ENCODE peak calls at places on chromosomes 4 and X, in four cellular contexts. M is HFFc6, I is fibroblast of the aortic adventitia, E is epithelial cell of esophagus. V is an unnamed sample.

GRCh38 chr4:140829825-140830224 is 73.6 kb upstream of the TBC1D9 start:
- DNase-seq in M (no peak), I (no peak), E (no peak), V (no peak)

GRCh38 chr4:153156263-153156662 is 48.0 kb upstream of the TRIM2 start:
- DNase-seq in M (no peak), I (no peak), E (no peak), V (no peak)

GRCh38 chr4:105145913-105146285 is 777 bp upstream of the TET2 start:
- DNase-seq in M (no peak), I (no peak), E (no peak), V (no peak)

GRCh38 chrX:107775734-107776511 is at the start of gene TSC22D3:
- DNase-seq in M (peak; percentile 61), I (peak; percentile 48), E (peak; percentile 73), V (peak; percentile 61)

GRCh38 chrX:55187281-55187680 is 32.9 kb upstream of the PAGE5 start:
- DNase-seq in M (no peak), I (no peak), E (peak; percentile 61), V (no peak)

GRCh38 chrX:16842684-16843083 is 27.5 kb downstream of the RBBP7 start:
- DNase-seq in M (no peak), I (no peak), E (no peak), V (no peak)

GRCh38 chrX:63740382-63740781 is 44.6 kb downstream of the ARHGEF9 start:
- DNase-seq in M (no peak), I (no peak), E (no peak), V (no peak)

GRCh38 chrX:109632906-109633504 is 8.0 kb upstream of the KCNE5 start:
- DNase-seq in M (peak; percentile 15), I (peak; percentile 52), E (peak; percentile 22), V (peak; percentile 15)

GRCh38 chr4:88960576-88960975 is 96.4 kb downstream of the FAM13A start:
- DNase-seq in M (no peak), I (no peak), E (no peak), V (no peak)

GRCh38 chr4:89446193-89446592 is 138.6 kb upstream of the GPRIN3 start:
- DNase-seq in M (no peak), I (no peak), E (no peak), V (no peak)

GRCh38 chr4:15162046-15162445 is 159.8 kb downstream of the CPEB2 start:
- DNase-seq in M (no peak), I (no peak), E (no peak), V (no peak)

GRCh38 chrX:9337056-9337455 is 127.8 kb upstream of the TBL1X start:
- DNase-seq in M (no peak), I (peak; percentile 77), E (no peak), V (peak; percentile 13)

GRCh38 chr4:37970702-37971101 is 10.5 kb downstream of the PTTG2 start:
- DNase-seq in M (peak; percentile 37), I (peak; percentile 43), E (peak; percentile 88), V (peak; percentile 85)

GRCh38 chr4:90215286-90215685 is 88.1 kb downstream of the CCSER1 start:
- DNase-seq in M (no peak), I (no peak), E (peak; percentile 80), V (no peak)

GRCh38 chr4:182978152-182978827 is 61.1 kb upstream of the DCTD start:
- DNase-seq in M (peak; percentile 58), I (peak; percentile 62), E (no peak), V (no peak)

GRCh38 chr4:168656055-168656660 is 159.3 kb downstream of the PALLD start:
- DNase-seq in M (peak; percentile 80), I (peak; percentile 94), E (peak; percentile 93), V (no peak)

GRCh38 chrX:16745659-16746058 is 26.2 kb downstream of the SYAP1 start:
- DNase-seq in M (no peak), I (no peak), E (no peak), V (no peak)

GRCh38 chr4:78863991-78864390 is 75.2 kb downstream of the PAQR3 start:
- DNase-seq in M (no peak), I (no peak), E (no peak), V (no peak)

GRCh38 chrX:132737743-132738142 is 220.7 kb downstream of the HS6ST2 start:
- DNase-seq in M (no peak), I (no peak), E (peak; percentile 48), V (no peak)

GRCh38 chr4:784401-785331 is 41.3 kb downstream of the CPLX1 start:
- DNase-seq in M (no peak), I (no peak), E (no peak), V (no peak)

GRCh38 chrX:151151668-151152267 is 24.6 kb upstream of the GPR50 start:
- DNase-seq in M (peak; percentile 17), I (peak; percentile 68), E (peak; percentile 58), V (peak; percentile 36)

GRCh38 chr4:82372502-82372873 is 1.3 kb downstream of the HNRNPD start:
- DNase-seq in M (peak; percentile 13), I (no peak), E (peak; percentile 35), V (peak; percentile 68)

GRCh38 chrX:38959736-38960534 is 158.7 kb downstream of the MID1IP1 start:
- DNase-seq in M (no peak), I (peak; percentile 38), E (no peak), V (no peak)

DNA sequence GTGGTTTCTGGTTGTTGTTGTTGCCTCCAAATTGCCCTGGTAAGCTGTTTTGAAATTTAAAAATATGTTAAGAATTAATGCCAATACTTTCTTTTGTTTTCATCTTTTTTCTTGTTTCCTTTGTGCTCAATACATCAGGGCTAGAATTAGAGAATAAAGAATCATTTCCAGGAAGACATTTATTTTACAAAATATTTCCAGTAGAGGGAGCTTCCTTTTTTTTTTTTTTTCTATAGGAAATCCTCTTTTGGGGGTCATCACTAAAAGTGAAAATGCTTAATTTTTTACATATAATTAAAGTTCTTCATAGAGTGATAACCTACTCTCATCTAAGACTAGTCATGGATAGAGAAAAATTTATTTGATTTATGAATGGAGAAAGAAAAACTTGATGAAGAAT is 2.4 kb downstream of the GLRA3 start:
- DNase-seq in M (no peak), I (no peak), E (no peak), V (no peak)
- TF ChIP-seq CTCF in M (peak; percentile 33), I (no peak), E (no peak), V (no peak)

DNA sequence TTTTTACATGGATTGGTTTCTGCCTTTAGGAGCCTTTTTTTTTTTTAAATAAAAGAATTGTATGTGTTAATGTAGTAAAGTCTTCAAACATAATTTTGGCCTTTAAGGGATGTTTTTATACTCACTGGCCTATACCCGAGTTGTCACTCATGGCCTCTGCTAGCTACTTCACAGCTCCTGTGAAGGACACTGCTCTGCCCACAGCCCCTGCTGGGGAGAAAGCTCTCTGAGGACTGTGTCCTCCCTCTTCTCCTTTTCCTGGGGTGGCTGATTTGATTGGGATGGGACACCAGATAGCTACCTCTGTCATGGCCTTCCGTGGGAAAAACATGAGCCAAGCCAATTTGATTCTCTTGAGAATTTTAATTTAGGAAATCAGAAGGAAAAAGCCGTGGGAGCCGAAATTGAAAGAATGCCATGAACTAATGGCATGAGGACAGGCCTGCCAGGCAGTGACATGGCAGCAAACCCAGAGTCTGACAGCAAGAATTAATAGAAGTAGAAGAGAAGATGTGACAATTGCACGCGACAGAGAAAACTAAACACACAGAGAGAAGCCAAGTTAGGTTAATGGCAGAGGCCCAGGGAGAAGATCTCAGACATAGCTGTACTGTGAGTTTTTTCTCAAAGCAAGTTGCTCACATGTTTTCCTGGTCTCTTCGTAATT is 81.4 kb downstream of the ARHGAP10 start:
- DNase-seq in M (no peak), I (no peak), E (no peak), V (no peak)
- TF ChIP-seq CTCF in M (no peak), I (no peak), E (no peak), V (no peak)

GRCh38 chrX:117633277-117633676 is 483.3 kb downstream of the KLHL13 start:
- DNase-seq in M (no peak), I (no peak), E (no peak), V (no peak)

GRCh38 chrX:117641913-117642656 is 474.5 kb downstream of the KLHL13 start:
- DNase-seq in M (no peak), I (no peak), E (no peak), V (no peak)

DNA sequence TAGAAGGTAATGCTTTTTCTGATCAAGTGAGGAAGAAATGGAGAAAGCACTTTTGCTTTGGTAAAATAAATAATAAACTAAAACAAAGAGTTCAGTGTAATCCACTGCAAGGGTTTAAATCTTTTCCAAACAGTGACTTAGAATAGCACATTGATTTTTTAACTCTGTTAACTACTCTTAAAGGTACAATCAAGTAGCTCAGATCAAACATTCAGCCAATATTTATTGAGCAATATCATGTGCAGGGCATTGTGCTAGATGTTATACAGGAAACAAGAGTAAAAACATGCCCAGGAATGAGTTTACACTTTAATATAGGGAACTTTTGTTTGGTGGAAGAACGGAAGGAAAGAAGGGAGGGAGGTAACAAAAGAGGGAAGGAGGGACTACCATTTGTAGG is 479.8 kb downstream of the KLHL13 start:
- DNase-seq in M (no peak), I (no peak), E (no peak), V (no peak)
- TF ChIP-seq CTCF in M (no peak), I (no peak), E (no peak), V (no peak)

GRCh38 chr4:4866833-4867744 is 7.6 kb downstream of the MSX1 start:
- DNase-seq in M (no peak), I (no peak), E (no peak), V (no peak)
- TF ChIP-seq CTCF in M (no peak), I (no peak), E (no peak), V (no peak)

DNA sequence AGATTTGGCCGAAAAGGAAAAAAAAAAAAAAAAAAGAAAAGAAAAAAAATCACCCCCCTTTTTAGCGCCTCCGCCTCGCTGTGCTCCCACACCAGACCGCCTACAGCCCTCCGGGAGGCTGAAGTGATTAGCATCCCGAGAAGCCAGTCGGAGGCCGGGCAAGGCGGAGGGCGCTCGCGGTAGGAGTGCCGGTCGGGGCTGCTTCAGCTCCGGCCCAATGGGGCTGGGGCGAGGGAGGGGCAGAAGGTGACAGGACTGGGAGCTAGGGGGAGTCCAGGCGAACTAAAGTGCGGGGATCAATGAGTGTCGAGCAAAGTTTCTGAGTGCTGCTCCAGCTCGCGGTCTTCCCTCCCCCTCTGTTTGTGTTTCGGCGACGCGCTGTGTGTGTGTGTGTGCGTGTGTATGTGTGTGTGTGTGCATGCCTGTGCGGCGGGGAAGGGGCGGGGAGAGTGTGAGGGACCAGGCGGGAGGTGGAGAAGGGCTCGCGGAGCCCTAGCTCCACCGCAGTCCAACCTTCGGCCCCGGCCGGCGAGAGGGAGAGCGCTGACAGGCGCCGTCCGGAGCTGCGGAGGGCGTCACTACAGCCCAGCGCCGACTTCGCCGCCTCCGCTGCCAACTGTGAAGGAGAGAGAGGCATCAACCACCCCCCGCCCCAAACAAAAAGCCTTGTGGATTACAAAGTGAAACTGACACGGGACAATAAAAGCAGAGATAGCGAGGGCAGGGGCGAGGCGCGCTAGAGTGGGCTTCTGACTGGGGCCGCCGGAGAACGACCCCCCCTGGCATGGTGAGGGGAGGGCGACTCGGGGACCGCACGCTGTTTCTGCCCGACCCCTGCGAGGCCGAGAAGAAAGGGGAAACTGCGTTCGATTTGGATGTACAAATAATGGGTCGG is at the start of gene FAT4:
- DNase-seq in M (peak; percentile 99), I (peak; percentile 98), E (peak; percentile 96), V (peak; percentile 70)
- TF ChIP-seq CTCF in M (peak; percentile 60), I (peak; percentile 28), E (no peak), V (no peak)

GRCh38 chrX:97854071-97854470 is 970.4 kb downstream of the RPA4 start:
- DNase-seq in M (no peak), I (no peak), E (no peak), V (no peak)
- TF ChIP-seq CTCF in M (no peak), I (no peak), E (no peak), V (no peak)

GRCh38 chrX:154840856-154841255 is 6.4 kb upstream of the SMIM9 start:
- DNase-seq in M (peak; percentile 33), I (peak; percentile 80), E (peak; percentile 54), V (no peak)
- TF ChIP-seq CTCF in M (peak; percentile 75), I (peak; percentile 52), E (peak; percentile 49), V (no peak)

GRCh38 chr4:4761128-4761991 is 98.1 kb upstream of the MSX1 start:
- DNase-seq in M (no peak), I (no peak), E (no peak), V (no peak)
- TF ChIP-seq CTCF in M (peak; percentile 43), I (peak; percentile 20), E (no peak), V (no peak)

GRCh38 chr4:7985072-7985471 is 45.4 kb upstream of the AFAP1 start:
- DNase-seq in M (no peak), I (no peak), E (no peak), V (no peak)
- TF ChIP-seq CTCF in M (peak; percentile 22), I (no peak), E (no peak), V (no peak)

V was measured in mucosa of descending colon.